ENCODE peak calls at places on chromosomes 1 and 21, in seven cellular contexts. One of them, this sample, is unnamed.

GRCh38 chr1:43622471-43622870 is 27.5 kb upstream of the KDM4A start:
- DNase-seq in heart left ventricle: no peak
- DNase-seq in testis: no peak
- DNase-seq in tibial nerve: no peak
- DNase-seq in H54: no peak
- DNase-seq in IMR-90: peak
- DNase-seq in spleen: peak
- DNase-seq in this sample: no peak

GRCh38 chr1:238664139-238664538 is 722.2 kb upstream of the CHRM3 start:
- DNase-seq in heart left ventricle: no peak
- DNase-seq in testis: no peak
- DNase-seq in tibial nerve: no peak
- DNase-seq in H54: no peak
- DNase-seq in IMR-90: no peak
- DNase-seq in spleen: no peak
- DNase-seq in this sample: no peak

GRCh38 chr1:211260161-211261107 is 1.3 kb downstream of the RCOR3 start:
- DNase-seq in heart left ventricle: peak
- DNase-seq in testis: peak
- DNase-seq in tibial nerve: peak
- DNase-seq in H54: peak
- DNase-seq in IMR-90: peak
- DNase-seq in spleen: peak
- DNase-seq in this sample: peak

GRCh38 chr1:24896596-24897262 is 33.3 kb downstream of the RUNX3 start:
- DNase-seq in heart left ventricle: no peak
- DNase-seq in testis: no peak
- DNase-seq in tibial nerve: no peak
- DNase-seq in H54: no peak
- DNase-seq in IMR-90: no peak
- DNase-seq in spleen: no peak
- DNase-seq in this sample: no peak

GRCh38 chr1:25065246-25066238 is 135.5 kb upstream of the RUNX3 start:
- DNase-seq in heart left ventricle: no peak
- DNase-seq in testis: no peak
- DNase-seq in tibial nerve: no peak
- DNase-seq in H54: no peak
- DNase-seq in IMR-90: peak
- DNase-seq in spleen: peak
- DNase-seq in this sample: no peak

GRCh38 chr1:110195196-110195595 is 14.9 kb upstream of the KCNC4 start:
- DNase-seq in heart left ventricle: no peak
- DNase-seq in testis: no peak
- DNase-seq in tibial nerve: no peak
- DNase-seq in H54: no peak
- DNase-seq in IMR-90: no peak
- DNase-seq in spleen: no peak
- DNase-seq in this sample: no peak

GRCh38 chr21:20701235-20701634 is 297.0 kb upstream of the NCAM2 start:
- DNase-seq in heart left ventricle: no peak
- DNase-seq in testis: no peak
- DNase-seq in tibial nerve: no peak
- DNase-seq in H54: no peak
- DNase-seq in IMR-90: no peak
- DNase-seq in spleen: no peak
- DNase-seq in this sample: no peak

GRCh38 chr1:116556289-116557006 is 14.4 kb downstream of the CD58 start:
- DNase-seq in heart left ventricle: peak
- DNase-seq in testis: no peak
- DNase-seq in tibial nerve: no peak
- DNase-seq in H54: peak
- DNase-seq in IMR-90: peak
- DNase-seq in spleen: no peak
- DNase-seq in this sample: peak

GRCh38 chr1:42893064-42893463 is 46.7 kb downstream of the ZNF691 start:
- DNase-seq in heart left ventricle: no peak
- DNase-seq in testis: no peak
- DNase-seq in tibial nerve: no peak
- DNase-seq in H54: no peak
- DNase-seq in IMR-90: no peak
- DNase-seq in spleen: no peak
- DNase-seq in this sample: no peak

GRCh38 chr1:86507935-86508582 is 38.8 kb upstream of the CLCA4 start:
- DNase-seq in heart left ventricle: peak
- DNase-seq in testis: peak
- DNase-seq in tibial nerve: no peak
- DNase-seq in H54: no peak
- DNase-seq in IMR-90: peak
- DNase-seq in spleen: no peak
- DNase-seq in this sample: peak

GRCh38 chr1:38793299-38793698 is 66.3 kb downstream of the RRAGC start:
- DNase-seq in heart left ventricle: no peak
- DNase-seq in testis: no peak
- DNase-seq in tibial nerve: no peak
- DNase-seq in H54: no peak
- DNase-seq in IMR-90: no peak
- DNase-seq in spleen: no peak
- DNase-seq in this sample: no peak

GRCh38 chr1:39205102-39205780 is 746 bp downstream of the MACF1 start:
- DNase-seq in heart left ventricle: peak
- DNase-seq in testis: peak
- DNase-seq in tibial nerve: no peak
- DNase-seq in H54: peak
- DNase-seq in IMR-90: peak
- DNase-seq in spleen: peak
- DNase-seq in this sample: peak

GRCh38 chr1:243470492-243470891 is 214.7 kb downstream of the SDCCAG8 start:
- DNase-seq in heart left ventricle: no peak
- DNase-seq in testis: no peak
- DNase-seq in tibial nerve: no peak
- DNase-seq in H54: no peak
- DNase-seq in IMR-90: no peak
- DNase-seq in spleen: no peak
- DNase-seq in this sample: no peak

GRCh38 chr1:211520641-211521040 is 28.7 kb upstream of the RD3 start:
- DNase-seq in heart left ventricle: no peak
- DNase-seq in testis: no peak
- DNase-seq in tibial nerve: no peak
- DNase-seq in H54: no peak
- DNase-seq in IMR-90: no peak
- DNase-seq in spleen: no peak
- DNase-seq in this sample: no peak

GRCh38 chr1:37676281-37677243 is 15.8 kb upstream of the CDCA8 start:
- DNase-seq in heart left ventricle: no peak
- DNase-seq in testis: peak
- DNase-seq in tibial nerve: no peak
- DNase-seq in H54: no peak
- DNase-seq in IMR-90: no peak
- DNase-seq in spleen: no peak
- DNase-seq in this sample: no peak

GRCh38 chr1:174114106-174114505 is 45.2 kb upstream of the RABGAP1L start:
- DNase-seq in heart left ventricle: no peak
- DNase-seq in testis: no peak
- DNase-seq in tibial nerve: no peak
- DNase-seq in H54: no peak
- DNase-seq in IMR-90: peak
- DNase-seq in spleen: no peak
- DNase-seq in this sample: no peak

GRCh38 chr1:50342525-50342924 is 80.7 kb downstream of the DMRTA2 start:
- DNase-seq in heart left ventricle: no peak
- DNase-seq in testis: no peak
- DNase-seq in tibial nerve: no peak
- DNase-seq in H54: no peak
- DNase-seq in IMR-90: no peak
- DNase-seq in spleen: no peak
- DNase-seq in this sample: no peak

GRCh38 chr1:189513091-189513490 is 964.6 kb downstream of the BRINP3 start:
- DNase-seq in heart left ventricle: no peak
- DNase-seq in testis: no peak
- DNase-seq in tibial nerve: no peak
- DNase-seq in H54: no peak
- DNase-seq in IMR-90: no peak
- DNase-seq in spleen: no peak
- DNase-seq in this sample: no peak

GRCh38 chr1:44239337-44239960 is 26.2 kb downstream of the DMAP1 start:
- DNase-seq in heart left ventricle: peak
- DNase-seq in testis: peak
- DNase-seq in tibial nerve: no peak
- DNase-seq in H54: peak
- DNase-seq in IMR-90: peak
- DNase-seq in spleen: peak
- DNase-seq in this sample: peak

GRCh38 chr1:232218955-232219865 is 410.7 kb downstream of the SIPA1L2 start:
- DNase-seq in heart left ventricle: peak
- DNase-seq in testis: peak
- DNase-seq in tibial nerve: no peak
- DNase-seq in H54: no peak
- DNase-seq in IMR-90: no peak
- DNase-seq in spleen: no peak
- DNase-seq in this sample: no peak

GRCh38 chr1:42646056-42646455 is 12.2 kb upstream of the PPIH start:
- DNase-seq in heart left ventricle: no peak
- DNase-seq in testis: no peak
- DNase-seq in tibial nerve: no peak
- DNase-seq in H54: no peak
- DNase-seq in IMR-90: peak
- DNase-seq in spleen: no peak
- DNase-seq in this sample: no peak

GRCh38 chr1:11134352-11135266 is 34.9 kb upstream of the EXOSC10 start:
- DNase-seq in heart left ventricle: no peak
- DNase-seq in testis: peak
- DNase-seq in tibial nerve: peak
- DNase-seq in H54: no peak
- DNase-seq in IMR-90: peak
- DNase-seq in spleen: no peak
- DNase-seq in this sample: no peak

GRCh38 chr1:110421159-110421777 is 13.8 kb upstream of the LAMTOR5 start:
- DNase-seq in heart left ventricle: no peak
- DNase-seq in testis: peak
- DNase-seq in tibial nerve: no peak
- DNase-seq in H54: peak
- DNase-seq in IMR-90: peak
- DNase-seq in spleen: no peak
- DNase-seq in this sample: peak

GRCh38 chr1:9128161-9128519 is 762 bp downstream of the GPR157 start:
- DNase-seq in heart left ventricle: peak
- DNase-seq in testis: peak
- DNase-seq in tibial nerve: no peak
- DNase-seq in H54: no peak
- DNase-seq in IMR-90: no peak
- DNase-seq in spleen: no peak
- DNase-seq in this sample: no peak

GRCh38 chr1:185720633-185721272 is 13.4 kb upstream of the HMCN1 start:
- DNase-seq in heart left ventricle: peak
- DNase-seq in testis: no peak
- DNase-seq in tibial nerve: no peak
- DNase-seq in H54: no peak
- DNase-seq in IMR-90: peak
- DNase-seq in spleen: no peak
- DNase-seq in this sample: peak

GRCh38 chr1:204192046-204192445 is 4.2 kb downstream of the KISS1 start:
- DNase-seq in heart left ventricle: no peak
- DNase-seq in testis: no peak
- DNase-seq in tibial nerve: no peak
- DNase-seq in H54: no peak
- DNase-seq in IMR-90: no peak
- DNase-seq in spleen: no peak
- DNase-seq in this sample: no peak

GRCh38 chr1:40897499-40897898 is 35.3 kb upstream of the CITED4 start:
- DNase-seq in heart left ventricle: no peak
- DNase-seq in testis: no peak
- DNase-seq in tibial nerve: no peak
- DNase-seq in H54: peak
- DNase-seq in IMR-90: peak
- DNase-seq in spleen: no peak
- DNase-seq in this sample: no peak
- TF ChIP-seq POLR2A in heart left ventricle: no peak
- TF ChIP-seq POLR2A in testis: no peak
- TF ChIP-seq POLR2A in tibial nerve: no peak
- TF ChIP-seq POLR2A in H54: no peak
- TF ChIP-seq POLR2A in IMR-90: no peak
- TF ChIP-seq POLR2A in spleen: no peak
- TF ChIP-seq POLR2A in this sample: no peak

DNA sequence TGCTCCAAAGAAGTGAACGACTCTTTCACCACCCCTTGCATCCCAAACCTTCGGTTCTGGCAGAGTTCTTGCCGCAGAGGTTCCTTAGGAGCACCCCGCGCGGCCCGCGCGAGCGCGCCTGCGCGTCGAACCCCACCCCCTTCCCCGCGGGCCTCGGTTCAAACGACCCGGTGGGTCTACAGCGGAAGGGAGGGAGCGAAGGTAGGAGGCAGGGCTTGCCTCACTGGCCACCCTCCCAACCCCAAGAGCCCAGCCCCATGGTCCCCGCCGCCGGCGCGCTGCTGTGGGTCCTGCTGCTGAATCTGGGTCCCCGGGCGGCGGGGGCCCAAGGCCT is at the start of gene C1orf56:
- DNase-seq in heart left ventricle: peak
- DNase-seq in testis: peak
- DNase-seq in tibial nerve: peak
- DNase-seq in H54: peak
- DNase-seq in IMR-90: peak
- DNase-seq in spleen: peak
- DNase-seq in this sample: peak
- TF ChIP-seq POLR2A in heart left ventricle: peak
- TF ChIP-seq POLR2A in testis: peak
- TF ChIP-seq POLR2A in tibial nerve: peak
- TF ChIP-seq POLR2A in H54: peak
- TF ChIP-seq POLR2A in IMR-90: peak
- TF ChIP-seq POLR2A in spleen: no peak
- TF ChIP-seq POLR2A in this sample: peak

GRCh38 chr1:64231153-64231552 is 27.7 kb downstream of the UBE2U start:
- DNase-seq in heart left ventricle: no peak
- DNase-seq in testis: no peak
- DNase-seq in tibial nerve: no peak
- DNase-seq in H54: no peak
- DNase-seq in IMR-90: no peak
- DNase-seq in spleen: no peak
- DNase-seq in this sample: no peak
- TF ChIP-seq POLR2A in heart left ventricle: no peak
- TF ChIP-seq POLR2A in testis: no peak
- TF ChIP-seq POLR2A in tibial nerve: no peak
- TF ChIP-seq POLR2A in H54: no peak
- TF ChIP-seq POLR2A in IMR-90: no peak
- TF ChIP-seq POLR2A in spleen: no peak
- TF ChIP-seq POLR2A in this sample: no peak

DNA sequence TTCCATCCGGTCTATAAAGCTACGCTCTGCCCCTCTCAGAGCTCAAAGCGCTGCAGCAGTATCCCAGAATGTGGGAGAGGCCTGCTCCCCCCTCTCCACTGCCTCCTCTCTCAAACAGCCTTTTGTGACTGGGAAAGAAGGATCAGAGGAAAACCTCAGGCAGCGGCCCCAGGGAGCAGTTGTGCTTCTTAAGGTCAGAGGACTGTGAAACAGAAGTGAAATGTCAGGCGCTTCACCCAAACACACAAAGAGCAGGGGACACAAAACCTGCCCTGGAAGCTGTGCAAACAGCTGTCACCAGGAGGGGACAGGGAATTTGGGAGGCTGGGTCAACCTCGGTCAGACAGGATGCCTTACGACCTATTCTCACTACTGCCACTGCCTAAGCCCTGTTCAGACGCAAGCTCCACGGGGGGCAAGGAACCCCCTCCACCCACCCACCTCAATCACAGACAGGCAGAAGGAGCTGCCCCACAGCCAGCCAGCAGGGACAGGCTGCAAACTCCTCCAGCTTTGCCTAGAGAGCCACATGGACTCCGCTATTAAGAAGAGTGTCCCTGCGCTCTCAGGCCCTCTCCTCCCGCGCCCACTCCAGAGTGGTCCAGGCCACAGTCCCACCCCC is 14.6 kb downstream of the SSBP3 start:
- DNase-seq in heart left ventricle: no peak
- DNase-seq in testis: no peak
- DNase-seq in tibial nerve: no peak
- DNase-seq in H54: no peak
- DNase-seq in IMR-90: no peak
- DNase-seq in spleen: no peak
- DNase-seq in this sample: no peak
- TF ChIP-seq POLR2A in heart left ventricle: no peak
- TF ChIP-seq POLR2A in testis: no peak
- TF ChIP-seq POLR2A in tibial nerve: no peak
- TF ChIP-seq POLR2A in H54: no peak
- TF ChIP-seq POLR2A in IMR-90: no peak
- TF ChIP-seq POLR2A in spleen: no peak
- TF ChIP-seq POLR2A in this sample: no peak

This sample was measured in erythroblast.